ENCODE peak calls at places on chromosomes 16 and 17, in eight cellular contexts. I is AG08395, J is left lung, L is pulmonary artery endothelial cell, Q is RWPE1, W is myocyte, S is left ventricle myocardium inferior, C is dorsolateral prefrontal cortex. E is an unnamed sample.

GRCh38 chr16:88346680-88347505 is 35.9 kb upstream of the ZNF469 start:
- DNase-seq in L (no peak), I (no peak), J (no peak), S (peak), C (no peak), Q (no peak), W (no peak), E (no peak)

GRCh38 chr17:76527430-76528111 is 9.9 kb downstream of the CYGB start:
- DNase-seq in J (peak), I (no peak), L (peak), S (peak), Q (no peak), C (no peak), W (peak), E (peak)

GRCh38 chr17:15354256-15354655 is 12.9 kb upstream of the TEKT3 start:
- DNase-seq in C (no peak), S (no peak), W (no peak), L (no peak), I (no peak), J (no peak), Q (no peak), E (no peak)

GRCh38 chr17:68707032-68707431 is 105.9 kb upstream of the FAM20A start:
- DNase-seq in I (peak), C (no peak), S (no peak), W (peak), J (no peak), L (no peak), Q (no peak), E (no peak)

GRCh38 chr17:6671431-6671830 is 19.9 kb downstream of the C17orf100 start:
- DNase-seq in L (no peak), C (no peak), W (no peak), I (no peak), S (no peak), J (no peak), Q (no peak), E (no peak)

GRCh38 chr16:53369921-53370320 is 64.3 kb upstream of the RBL2 start:
- DNase-seq in I (no peak), L (no peak), C (no peak), J (no peak), Q (no peak), S (no peak), W (no peak), E (peak)

GRCh38 chr17:10349403-10349802 is 23.4 kb downstream of the MYH13 start:
- DNase-seq in S (no peak), Q (no peak), C (no peak), J (no peak), W (no peak), I (no peak), L (no peak), E (no peak)

GRCh38 chr17:48549909-48550308 is 5.0 kb upstream of the HOXB2 start:
- DNase-seq in S (no peak), Q (no peak), I (peak), C (no peak), L (no peak), J (no peak), W (no peak), E (no peak)

GRCh38 chr17:71304498-71305158 is 816.2 kb upstream of the SOX9 start:
- DNase-seq in Q (no peak), S (no peak), W (no peak), I (no peak), C (no peak), L (no peak), J (no peak), E (no peak)